ENCODE peak calls at places on chromosomes 16 and 17, in six cellular contexts. B is pancreas, S is Calu3, O is brain microvascular endothelial cell, X is lower leg skin, R is thoracic aorta. L is an unnamed sample.

GRCh38 chr17:82879241-82879640 is 39.4 kb upstream of the ZNF750 start:
- DNase-seq in B (peak), S (no peak), O (no peak), X (no peak), R (no peak), L (no peak)

GRCh38 chr16:83363521-83363920 is 444.3 kb upstream of the HSBP1 start:
- DNase-seq in B (no peak), S (no peak), O (no peak), X (no peak), R (no peak), L (no peak)

GRCh38 chr17:47257651-47258339 is 4.2 kb downstream of the ITGB3 start:
- DNase-seq in B (no peak), S (peak), O (peak), X (no peak), R (no peak), L (no peak)

GRCh38 chr17:40318835-40319332 is 9.9 kb downstream of the RARA start:
- DNase-seq in B (peak), S (peak), O (no peak), X (peak), R (no peak), L (no peak)

GRCh38 chr17:56752263-56752662 is 81.5 kb downstream of the C17orf67 start:
- DNase-seq in B (no peak), S (no peak), O (no peak), X (no peak), R (no peak), L (no peak)

GRCh38 chr17:48907713-48908046 is 527 bp upstream of the UBE2Z start:
- DNase-seq in B (no peak), S (no peak), O (peak), X (no peak), R (no peak), L (no peak)

GRCh38 chr16:1367486-1368174 is 15.9 kb downstream of the GNPTG start:
- DNase-seq in B (no peak), S (no peak), O (no peak), X (no peak), R (no peak), L (no peak)

GRCh38 chr16:48382131-48382530 is 3.1 kb downstream of the SIAH1 start:
- DNase-seq in B (no peak), S (no peak), O (no peak), X (no peak), R (no peak), L (no peak)

GRCh38 chr16:76910931-76911330 is 280.1 kb upstream of the MON1B start:
- DNase-seq in B (no peak), S (no peak), O (peak), X (no peak), R (no peak), L (no peak)

GRCh38 chr16:2595376-2596200 is 57.8 kb downstream of the PDPK1 start:
- DNase-seq in B (peak), S (no peak), O (no peak), X (peak), R (no peak), L (no peak)

GRCh38 chr16:49559242-49559641 is 185.6 kb downstream of the C16orf78 start:
- DNase-seq in B (no peak), S (no peak), O (no peak), X (no peak), R (no peak), L (no peak)

GRCh38 chr16:22001591-22001990 is 675 bp upstream of the PDZD9 start:
- DNase-seq in B (no peak), S (no peak), O (no peak), X (no peak), R (no peak), L (no peak)

GRCh38 chr17:52606098-52606497 is 447.6 kb upstream of the CA10 start:
- DNase-seq in B (no peak), S (no peak), O (no peak), X (no peak), R (no peak), L (no peak)

GRCh38 chr17:3924421-3925350 is 8.4 kb upstream of the P2RX1 start:
- DNase-seq in B (no peak), S (no peak), O (no peak), X (no peak), R (no peak), L (no peak)

GRCh38 chr17:245611-246010 is 64.2 kb upstream of the DOC2B start:
- DNase-seq in B (peak), S (no peak), O (no peak), X (peak), R (no peak), L (no peak)

GRCh38 chr17:57541472-57542394 is 203.4 kb downstream of the CCDC182 start:
- DNase-seq in B (no peak), S (no peak), O (peak), X (no peak), R (peak), L (no peak)

GRCh38 chr16:71746442-71747046 is 22.0 kb upstream of the PHLPP2 start:
- DNase-seq in B (no peak), S (peak), O (peak), X (no peak), R (no peak), L (no peak)

GRCh38 chr16:84948855-84949610 is 62.3 kb downstream of the ZDHHC7 start:
- DNase-seq in B (no peak), S (no peak), O (no peak), X (no peak), R (no peak), L (no peak)

GRCh38 chr17:74471341-74471740 is 4.9 kb downstream of the CD300A start:
- DNase-seq in B (no peak), S (no peak), O (no peak), X (no peak), R (no peak), L (no peak)

GRCh38 chr16:82033006-82033405 is 2.0 kb upstream of the HSD17B2 start:
- DNase-seq in B (peak), S (peak), O (no peak), X (no peak), R (no peak), L (no peak)

GRCh38 chr16:82034981-82035612 is at the start of gene HSD17B2:
- DNase-seq in B (no peak), S (peak), O (peak), X (no peak), R (no peak), L (no peak)

GRCh38 chr16:89958068-89958467 is 9.5 kb downstream of the DEF8 start:
- DNase-seq in B (peak), S (peak), O (peak), X (no peak), R (no peak), L (no peak)

GRCh38 chr17:47267354-47267828 is 13.8 kb downstream of the ITGB3 start:
- DNase-seq in B (no peak), S (no peak), O (peak), X (no peak), R (no peak), L (no peak)

GRCh38 chr17:14741516-14741915 is 440.6 kb downstream of the HS3ST3B1 start:
- DNase-seq in B (no peak), S (no peak), O (peak), X (no peak), R (no peak), L (no peak)

DNA sequence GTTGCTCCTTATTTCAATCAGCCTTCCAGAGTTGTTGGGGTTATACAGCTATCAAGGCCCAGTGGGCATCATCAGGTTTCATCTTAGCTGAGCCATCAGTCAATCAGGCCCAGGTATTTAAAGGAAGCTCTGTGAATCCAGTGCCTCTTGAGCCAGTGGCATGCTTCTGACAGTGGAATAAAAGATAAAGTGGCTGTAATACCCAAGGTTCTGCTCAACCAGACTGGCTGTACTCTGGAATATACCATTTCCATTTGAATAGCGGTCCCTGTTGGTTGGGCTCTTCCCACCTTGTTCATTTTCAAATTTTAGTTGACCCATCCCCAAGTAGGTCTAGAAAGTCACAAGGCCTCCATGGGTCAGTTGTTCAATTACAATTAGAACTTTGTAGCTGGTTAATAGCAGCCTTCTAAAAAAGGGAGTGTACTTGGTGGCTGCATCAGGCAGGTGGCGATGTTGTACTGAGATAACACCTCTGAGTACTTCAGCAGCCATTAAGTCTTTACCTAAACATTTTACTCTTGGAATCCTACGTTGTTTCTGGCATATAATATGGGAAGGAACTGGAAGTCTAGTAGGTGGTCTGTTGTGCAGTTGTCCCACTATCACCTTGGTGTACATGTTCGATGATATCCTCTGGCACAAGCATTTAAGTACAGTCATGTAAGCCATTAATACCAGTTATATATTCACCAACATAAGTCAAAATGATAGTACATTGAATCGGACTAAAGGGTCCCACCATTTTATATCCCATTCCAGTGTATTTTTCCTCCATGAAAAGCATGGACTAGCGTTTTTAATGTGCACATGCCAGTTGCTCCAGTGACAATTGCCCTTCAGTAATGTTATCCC is 294.1 kb downstream of the BCAS3 start:
- DNase-seq in B (no peak), S (peak), O (peak), X (no peak), R (no peak), L (peak)
- TF ChIP-seq CTCF in B (peak), S (peak), O (peak), X (no peak), R (peak), L (peak)

DNA sequence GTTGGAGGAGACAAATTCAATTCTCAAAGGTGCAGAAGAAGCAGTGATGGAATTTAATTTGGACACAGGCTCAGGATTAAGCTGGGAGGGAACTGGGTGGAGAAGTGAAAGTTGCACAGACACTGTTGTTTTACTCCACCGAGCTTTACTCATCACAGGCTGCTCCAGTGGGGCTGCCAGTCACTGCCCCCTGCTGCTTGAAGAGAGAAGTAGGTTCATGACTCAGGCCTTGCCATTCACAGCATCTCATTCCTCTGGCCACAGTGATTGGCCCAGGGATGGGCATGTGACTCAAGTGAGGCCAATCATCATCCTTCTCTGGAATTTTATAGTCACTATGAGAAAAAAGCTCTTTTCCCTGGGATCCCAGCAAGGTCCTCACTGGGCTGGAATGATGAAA is 11.8 kb downstream of the GNAO1 start:
- DNase-seq in B (no peak), S (peak), O (peak), X (no peak), R (no peak), L (no peak)
- TF ChIP-seq CTCF in B (no peak), S (no peak), O (peak), X (no peak), R (no peak), L (no peak)

DNA sequence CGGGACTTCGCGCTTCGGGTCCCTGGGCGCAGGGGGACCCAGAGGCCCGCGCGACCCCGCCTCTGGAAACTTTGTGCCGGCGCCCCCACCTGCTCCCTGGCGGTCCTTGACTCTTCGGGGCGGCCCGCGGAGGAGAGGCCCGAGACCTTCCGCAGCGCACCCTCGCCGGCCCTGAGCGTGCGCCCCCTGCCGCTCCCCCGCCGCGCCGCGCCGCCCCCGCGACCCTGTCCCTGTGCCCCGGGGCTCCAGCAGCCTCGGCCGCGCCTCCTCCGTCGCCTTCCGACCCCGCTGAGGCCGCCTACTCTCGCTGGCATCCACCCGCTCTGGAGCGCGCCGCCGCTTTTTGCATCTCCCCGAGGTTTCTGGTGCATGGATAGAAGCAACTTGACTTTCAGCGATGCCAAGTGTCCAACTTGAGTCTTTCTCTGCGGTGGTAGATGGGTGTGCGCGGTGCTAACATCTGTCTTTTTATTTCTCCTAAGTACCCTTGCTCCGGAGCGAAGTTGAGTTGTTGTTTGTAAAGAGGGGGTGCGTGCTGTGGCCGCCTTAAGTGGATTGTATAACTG is 414 bp downstream of the DUSP14 start:
- DNase-seq in B (peak), S (peak), O (peak), X (peak), R (no peak), L (peak)
- TF ChIP-seq CTCF in B (peak), S (peak), O (no peak), X (no peak), R (no peak), L (peak)

DNA sequence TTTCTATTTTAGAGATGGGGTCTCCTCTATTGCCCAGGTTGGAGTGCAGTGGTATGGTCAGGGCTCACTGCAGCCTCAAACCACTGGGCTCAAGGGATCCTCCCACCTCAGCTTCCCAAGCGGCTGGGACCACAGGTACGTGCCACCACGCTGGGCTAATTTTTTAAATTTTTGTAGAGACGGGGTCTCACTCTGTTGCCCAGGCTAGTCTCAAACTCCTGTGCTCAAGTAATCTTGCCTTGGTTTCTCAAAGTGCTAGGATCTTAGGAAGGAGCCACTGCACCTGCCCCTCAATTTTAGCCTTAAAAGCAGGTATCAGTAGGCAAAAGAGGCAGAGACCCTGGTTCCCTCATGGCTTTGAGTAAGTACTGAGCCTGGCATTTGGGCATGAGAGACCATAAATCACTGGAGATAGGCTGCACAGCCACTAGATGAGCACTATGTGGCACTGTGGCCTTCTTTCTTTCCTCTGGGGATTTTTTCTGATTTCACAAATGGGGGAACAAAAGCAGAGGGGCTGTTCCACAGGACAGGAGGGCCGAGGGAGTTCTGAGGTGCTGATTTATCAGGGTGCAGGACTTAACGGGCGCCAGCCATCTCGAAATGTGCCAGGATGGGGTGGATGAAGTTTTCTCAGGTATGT is 82.2 kb downstream of the PLXDC1 start:
- DNase-seq in B (no peak), S (peak), O (peak), X (no peak), R (no peak), L (no peak)
- TF ChIP-seq CTCF in B (peak), S (peak), O (peak), X (no peak), R (peak), L (no peak)

GRCh38 chr16:12276631-12277030 is 300.1 kb downstream of the SNX29 start:
- DNase-seq in B (no peak), S (no peak), O (no peak), X (no peak), R (no peak), L (no peak)

GRCh38 chr16:12272264-12272663 is 295.7 kb downstream of the SNX29 start:
- DNase-seq in B (no peak), S (no peak), O (no peak), X (no peak), R (no peak), L (no peak)

GRCh38 chr16:12268602-12269001 is 292.1 kb downstream of the SNX29 start:
- DNase-seq in B (no peak), S (no peak), O (no peak), X (no peak), R (no peak), L (no peak)

GRCh38 chr16:12267491-12267890 is 291.0 kb downstream of the SNX29 start:
- DNase-seq in B (no peak), S (no peak), O (no peak), X (no peak), R (no peak), L (no peak)

GRCh38 chr16:12271006-12271405 is 294.5 kb downstream of the SNX29 start:
- DNase-seq in B (no peak), S (peak), O (no peak), X (no peak), R (no peak), L (no peak)
- TF ChIP-seq CTCF in B (no peak), S (no peak), O (peak), X (no peak), R (no peak), L (no peak)

DNA sequence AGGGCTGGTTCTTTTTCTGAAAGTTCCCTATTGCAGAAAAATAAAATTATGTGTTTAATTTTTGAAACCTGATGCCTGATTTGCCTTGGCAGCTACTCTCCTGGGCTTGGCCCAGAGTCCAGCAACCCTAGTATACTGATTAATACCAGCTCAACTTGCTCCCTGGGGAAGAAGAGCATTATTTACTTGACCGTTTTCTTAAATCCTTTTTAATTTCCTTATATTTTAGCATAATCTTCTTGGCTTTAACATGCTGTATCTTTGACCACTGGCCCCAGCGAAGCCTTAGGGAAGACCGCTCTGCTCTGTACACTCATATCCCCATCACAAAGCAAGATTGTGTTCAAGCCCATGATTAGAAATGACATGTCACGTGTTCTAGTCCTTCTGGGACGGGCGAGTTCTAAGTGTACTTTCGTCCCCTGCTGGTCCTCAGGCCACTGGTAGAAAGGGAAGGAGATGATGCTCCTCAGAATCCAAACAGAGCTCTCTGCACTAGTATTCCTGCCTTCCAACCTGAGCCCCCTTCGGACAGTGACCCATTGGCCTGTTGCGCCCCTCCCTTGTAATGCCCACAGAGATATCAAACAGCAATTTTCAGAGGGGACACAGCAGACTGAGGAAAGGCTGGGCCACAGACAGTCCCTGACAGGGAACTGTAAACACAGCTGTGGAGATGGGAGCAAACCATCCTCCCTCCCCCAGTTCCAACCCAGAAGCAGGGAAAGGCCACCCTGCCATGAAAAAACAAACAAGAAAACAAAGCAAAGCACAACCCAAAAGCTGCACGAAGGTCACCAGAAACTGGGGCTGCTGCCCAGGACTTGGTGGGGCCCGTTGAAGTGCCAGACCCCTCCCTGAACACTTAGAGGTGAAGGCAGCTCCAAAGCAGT is 4.3 kb upstream of the EZH1 start:
- DNase-seq in B (no peak), S (no peak), O (no peak), X (no peak), R (no peak), L (no peak)
- TF ChIP-seq CTCF in B (no peak), S (no peak), O (no peak), X (no peak), R (no peak), L (no peak)

L was measured in mesothelial cell of epicardium.